ENCODE peak calls at places on chromosomes 11 and 22, in four cellular contexts. H is AG04449, B is HFF-Myc, J is HL-60. F is an unnamed sample.

GRCh38 chr11:130389315-130389935 is 39.0 kb downstream of the ADAMTS8 start:
- DNase-seq in H (no peak), B (no peak), J (no peak), F (no peak)

GRCh38 chr11:73314121-73314948 is 6.3 kb downstream of the ARHGEF17 start:
- DNase-seq in H (no peak), B (no peak), J (peak; percentile 23), F (no peak)

GRCh38 chr11:121714356-121714755 is 261.6 kb upstream of the SORL1-AS1 start:
- DNase-seq in H (no peak), B (no peak), J (no peak), F (no peak)

GRCh38 chr11:29320196-29320595 is 696.6 kb downstream of the KCNA4 start:
- DNase-seq in H (no peak), B (no peak), J (no peak), F (no peak)

GRCh38 chr11:115718945-115719344 is 214.7 kb upstream of the CADM1 start:
- DNase-seq in H (no peak), B (no peak), J (no peak), F (no peak)

GRCh38 chr11:71252782-71253730 is 679 bp upstream of the SHANK2 start:
- DNase-seq in H (peak; percentile 37), B (no peak), J (no peak), F (no peak)

GRCh38 chr11:46457659-46458058 is 66.1 kb upstream of the CHRM4 start:
- DNase-seq in H (no peak), B (no peak), J (peak; percentile 29), F (no peak)

GRCh38 chr11:45982656-45983470 is 60.4 kb downstream of the LARGE2 start:
- DNase-seq in H (peak; percentile 62), B (peak; percentile 90), J (no peak), F (peak; percentile 41)

GRCh38 chr22:35315855-35316745 is 16.4 kb downstream of the TOM1 start:
- DNase-seq in H (no peak), B (no peak), J (no peak), F (no peak)

GRCh38 chr11:119421351-119421750 is 1.6 kb downstream of the THY1 start:
- DNase-seq in H (no peak), B (no peak), J (no peak), F (no peak)

GRCh38 chr11:29227816-29228215 is 789.0 kb downstream of the KCNA4 start:
- DNase-seq in H (no peak), B (no peak), J (no peak), F (no peak)

GRCh38 chr22:49204599-49205214 is 623.0 kb downstream of the BRD1 start:
- DNase-seq in H (no peak), B (no peak), J (no peak), F (no peak)

GRCh38 chr11:76339217-76339616 is 41.7 kb downstream of the THAP12 start:
- DNase-seq in H (peak; percentile 47), B (no peak), J (peak; percentile 90), F (no peak)

GRCh38 chr22:29245626-29246385 is 22.0 kb downstream of the RHBDD3 start:
- DNase-seq in H (no peak), B (no peak), J (peak; percentile 74), F (no peak)

DNA sequence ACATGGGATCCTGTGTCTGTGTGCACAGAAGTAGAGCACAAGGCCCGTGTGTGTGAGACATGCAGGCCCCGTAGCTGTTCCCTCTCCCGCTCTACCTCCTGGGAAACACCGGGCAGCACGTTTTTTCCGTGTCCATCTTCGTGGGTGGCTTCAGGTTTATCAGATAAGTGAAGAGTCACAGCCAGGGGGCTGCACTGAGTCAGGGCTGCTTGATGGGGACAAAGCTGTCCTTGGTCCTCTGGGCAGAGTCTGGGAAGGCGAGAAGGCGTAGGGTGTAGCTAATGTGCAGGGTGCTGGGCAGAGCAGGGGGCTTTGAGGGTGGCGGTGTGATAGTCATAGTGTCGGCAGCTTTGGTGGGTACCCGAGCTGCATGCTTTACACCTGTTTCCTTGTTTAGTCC is 23.7 kb downstream of the INCENP start:
- DNase-seq in H (no peak), B (no peak), J (no peak), F (no peak)
- TF ChIP-seq CTCF in H (no peak), B (no peak), J (no peak), F (no peak)

GRCh38 chr11:64088159-64089026 is 52.7 kb downstream of the FLRT1 start:
- DNase-seq in H (no peak), B (no peak), J (no peak), F (no peak)
- TF ChIP-seq CTCF in H (no peak), B (peak; percentile 32), J (no peak), F (no peak)

DNA sequence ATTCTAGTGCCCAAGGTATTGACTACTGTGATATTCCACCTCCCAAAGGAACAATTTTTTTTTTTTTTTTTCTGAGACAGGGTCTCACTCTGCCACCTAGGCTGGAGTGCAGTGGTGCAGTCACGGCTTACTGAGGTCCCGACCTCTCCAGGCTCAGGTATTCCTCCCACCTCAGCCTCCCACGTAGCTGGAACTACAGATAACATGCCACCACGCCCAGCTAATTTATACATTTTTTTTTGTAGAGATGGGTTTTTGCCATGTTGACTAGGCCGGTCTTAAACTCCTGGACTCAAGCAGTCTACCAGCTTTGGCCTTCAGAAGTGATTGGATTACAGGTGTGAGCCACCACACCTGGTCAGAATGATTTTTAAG is 33.4 kb downstream of the MAML2 start:
- DNase-seq in H (no peak), B (no peak), J (no peak), F (no peak)
- TF ChIP-seq CTCF in H (no peak), B (no peak), J (no peak), F (no peak)

GRCh38 chr22:36660510-36660840 is 43.1 kb downstream of the CACNG2 start:
- DNase-seq in H (no peak), B (no peak), J (no peak), F (no peak)

GRCh38 chr22:36662981-36663380 is 40.6 kb downstream of the CACNG2 start:
- DNase-seq in H (no peak), B (no peak), J (no peak), F (no peak)

GRCh38 chr22:36659762-36660509 is 43.6 kb downstream of the CACNG2 start:
- DNase-seq in H (peak; percentile 59), B (peak; percentile 84), J (peak; percentile 83), F (peak; percentile 69)

GRCh38 chr22:36660931-36661330 is 42.6 kb downstream of the CACNG2 start:
- DNase-seq in H (no peak), B (no peak), J (no peak), F (no peak)

DNA sequence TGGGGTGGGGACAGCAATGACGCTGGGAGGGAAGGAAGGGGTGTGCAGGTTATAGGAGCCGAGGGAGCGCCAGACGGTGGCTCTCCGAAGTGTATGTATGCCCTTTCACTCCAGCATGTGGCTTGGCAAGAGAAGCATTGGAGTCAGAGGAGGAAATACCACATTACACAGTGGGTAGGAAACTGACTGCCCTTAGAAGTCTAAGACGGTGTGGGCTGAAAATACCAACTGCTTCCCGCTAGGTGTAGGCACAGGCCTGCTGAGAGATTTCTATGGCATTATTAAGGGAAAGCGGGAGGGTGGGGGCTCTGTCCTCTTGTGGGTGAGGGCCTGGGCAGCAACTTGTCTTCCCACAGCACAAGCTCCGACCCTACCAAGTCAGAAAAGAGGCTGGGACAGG is 44.7 kb downstream of the CACNG2 start:
- DNase-seq in H (no peak), B (no peak), J (no peak), F (no peak)
- TF ChIP-seq CTCF in H (no peak), B (no peak), J (no peak), F (no peak)

GRCh38 chr11:65432686-65433582 is 10.3 kb downstream of the NEAT1 start:
- DNase-seq in H (no peak), B (no peak), J (peak; percentile 37), F (no peak)
- TF ChIP-seq CTCF in H (no peak), B (no peak), J (no peak), F (peak; percentile 2)

DNA sequence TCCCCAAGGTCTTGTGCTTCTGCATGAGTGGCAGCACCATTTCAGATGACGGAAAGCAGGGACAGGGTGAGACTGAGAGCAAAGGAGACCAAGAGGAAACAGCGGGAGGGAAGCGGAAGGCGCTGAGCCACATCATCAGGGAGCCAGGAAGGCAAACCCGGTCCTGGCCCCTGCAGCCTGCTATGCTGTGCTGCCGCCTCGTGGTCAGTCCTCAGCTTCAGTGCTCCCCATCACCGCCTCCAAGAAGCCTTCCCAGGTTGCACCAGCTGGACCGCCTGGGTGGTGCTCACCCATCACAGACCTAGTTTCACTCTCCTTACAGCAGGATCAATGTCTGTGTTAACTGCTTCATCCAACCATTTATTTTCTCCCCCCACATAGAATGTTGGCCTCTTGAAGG is 73.0 kb upstream of the PHF21B start:
- DNase-seq in H (no peak), B (no peak), J (peak; percentile 37), F (no peak)
- TF ChIP-seq CTCF in H (peak; percentile 33), B (peak; percentile 57), J (no peak), F (no peak)

DNA sequence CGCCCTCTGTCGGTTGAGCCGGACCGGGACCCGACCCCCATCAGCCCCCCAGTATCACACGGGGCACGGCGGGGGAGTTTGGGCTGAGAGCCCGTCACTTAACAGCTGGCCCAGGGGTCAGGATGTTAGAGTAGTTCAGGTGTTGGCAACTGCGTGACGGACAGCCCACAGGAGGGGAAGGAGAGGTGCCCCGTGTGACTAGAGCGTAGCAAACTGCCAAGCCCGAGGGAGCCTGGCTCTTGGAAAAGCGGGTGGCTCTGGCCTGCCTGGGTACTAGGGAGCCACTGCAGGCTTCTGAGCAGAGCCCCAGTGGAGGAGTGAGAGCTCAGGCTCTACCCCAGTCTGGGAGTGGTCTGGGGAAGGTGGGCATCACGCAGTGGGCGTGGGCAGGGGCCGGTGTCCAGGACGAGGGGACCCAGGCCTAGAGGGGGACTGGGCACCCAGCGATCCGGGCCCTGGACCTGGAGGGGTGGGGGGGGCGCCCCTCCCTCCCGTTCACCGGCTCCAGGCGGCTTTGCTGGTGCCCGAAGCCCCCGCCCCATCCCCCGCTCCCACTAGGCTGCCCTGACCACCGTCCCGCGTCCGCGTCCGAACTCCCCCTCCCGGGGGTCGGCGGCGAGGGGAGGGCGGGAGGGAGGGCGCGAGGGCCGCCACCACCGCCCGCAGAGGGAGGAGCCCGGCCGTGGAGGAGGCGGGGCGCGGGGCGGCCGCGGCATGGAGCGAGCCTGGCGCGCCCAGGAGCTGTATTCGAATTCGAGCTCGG is 24.4 kb downstream of the SHANK3 start:
- DNase-seq in H (no peak), B (no peak), J (no peak), F (no peak)
- TF ChIP-seq CTCF in H (peak; percentile 84), B (peak; percentile 77), J (no peak), F (peak; percentile 70)